ENCODE peak calls at places on chromosomes 5 and 9, in five cellular contexts. N, D, I, J and W are unnamed samples.

GRCh38 chr5:59328801-59329296 is 564.7 kb downstream of the PDE4D start:
- DNase-seq in N (peak), D (no peak), I (no peak), J (peak), W (peak)

GRCh38 chr5:67043789-67044511 is 152.6 kb downstream of the CD180 start:
- DNase-seq in N (no peak), D (no peak), I (no peak), J (no peak), W (no peak)

GRCh38 chr9:70406446-70406862 is 8.0 kb downstream of the KLF9 start:
- DNase-seq in N (peak), D (no peak), I (no peak), J (peak), W (peak)

GRCh38 chr5:176540956-176541337 is 3.7 kb upstream of the RNF44 start:
- DNase-seq in N (no peak), D (no peak), I (peak), J (no peak), W (no peak)

GRCh38 chr9:16278420-16278999 is 592.0 kb downstream of the BNC2 start:
- DNase-seq in N (no peak), D (no peak), I (no peak), J (no peak), W (no peak)

GRCh38 chr9:134522976-134523375 is 118.6 kb upstream of the COL5A1 start:
- DNase-seq in N (no peak), D (no peak), I (no peak), J (no peak), W (no peak)

GRCh38 chr5:80147119-80147815 is 108.6 kb downstream of the SERINC5 start:
- DNase-seq in N (no peak), D (no peak), I (no peak), J (no peak), W (no peak)

GRCh38 chr5:139636975-139637408 is 11.2 kb upstream of the CXXC5 start:
- DNase-seq in N (peak), D (no peak), I (peak), J (no peak), W (no peak)

GRCh38 chr5:6781711-6782110 is 68.5 kb downstream of the TENT4A start:
- DNase-seq in N (peak), D (no peak), I (no peak), J (peak), W (no peak)

GRCh38 chr5:191036-191948 is at the start of gene LRRC14B:
- DNase-seq in N (no peak), D (no peak), I (no peak), J (no peak), W (no peak)

GRCh38 chr9:33393581-33393980 is 8.8 kb downstream of the AQP7 start:
- DNase-seq in N (no peak), D (no peak), I (no peak), J (no peak), W (no peak)

GRCh38 chr5:4584982-4585381 is 555.1 kb upstream of the ADAMTS16 start:
- DNase-seq in N (no peak), D (no peak), I (no peak), J (peak), W (peak)

GRCh38 chr9:76394896-76395244 is 644 bp upstream of the RFK start:
- DNase-seq in N (peak), D (no peak), I (no peak), J (no peak), W (peak)

GRCh38 chr5:25544652-25545249 is 900.0 kb upstream of the CDH10 start:
- DNase-seq in N (no peak), D (no peak), I (no peak), J (peak), W (no peak)

GRCh38 chr9:83630938-83631457 is 8.1 kb downstream of the IDNK start:
- DNase-seq in N (no peak), D (no peak), I (no peak), J (no peak), W (no peak)

GRCh38 chr9:129776566-129776937 is 23.7 kb upstream of the PTGES start:
- DNase-seq in N (no peak), D (no peak), I (no peak), J (no peak), W (peak)